ENCODE peak calls at places on chromosomes 6 and 20, in seven cellular contexts. X is MM.1S, T is lower lobe of right lung, W is right atrium auricular region, A is A549, B is heart left ventricle, D is heart right ventricle. M is an unnamed sample.

GRCh38 chr20:24150406-24150805 is 161.8 kb upstream of the GGTLC1 start:
- DNase-seq in X (no peak), T (no peak), W (peak; percentile 16), A (no peak), B (no peak), D (no peak), M (no peak)

GRCh38 chr6:38212579-38212978 is 393.1 kb downstream of the ZFAND3 start:
- DNase-seq in X (no peak), T (no peak), W (no peak), A (no peak), B (peak; percentile 13), D (peak; percentile 12), M (no peak)

GRCh38 chr6:20202070-20202658 is 10.1 kb downstream of the MBOAT1 start:
- DNase-seq in X (peak; percentile 84), T (no peak), W (no peak), A (peak; percentile 84), B (no peak), D (no peak), M (no peak)

GRCh38 chr6:90436403-90436802 is 139.8 kb upstream of the BACH2 start:
- DNase-seq in X (no peak), T (no peak), W (no peak), A (no peak), B (no peak), D (no peak), M (no peak)

GRCh38 chr20:49668181-49668877 is 45.3 kb downstream of the B4GALT5 start:
- DNase-seq in X (no peak), T (peak; percentile 66), W (no peak), A (no peak), B (peak; percentile 22), D (peak; percentile 30), M (no peak)

GRCh38 chr20:53737404-53738038 is 143.9 kb upstream of the ZNF217 start:
- DNase-seq in X (peak; percentile 10), T (no peak), W (no peak), A (no peak), B (no peak), D (no peak), M (no peak)

GRCh38 chr6:21742238-21742660 is 148.7 kb downstream of the SOX4 start:
- DNase-seq in X (no peak), T (no peak), W (no peak), A (peak; percentile 83), B (no peak), D (no peak), M (peak; percentile 50)

GRCh38 chr6:17226766-17227338 is 54.3 kb upstream of the RBM24 start:
- DNase-seq in X (no peak), T (no peak), W (no peak), A (no peak), B (no peak), D (no peak), M (no peak)

GRCh38 chr20:397432-398237 is 10.5 kb upstream of the RBCK1 start:
- DNase-seq in X (no peak), T (no peak), W (no peak), A (no peak), B (no peak), D (no peak), M (no peak)

GRCh38 chr20:46552460-46553420 is 2.3 kb upstream of the OCSTAMP start:
- DNase-seq in X (peak; percentile 92), T (no peak), W (no peak), A (no peak), B (no peak), D (no peak), M (no peak)

GRCh38 chr6:44309092-44309491 is 4.1 kb downstream of the AARS2 start:
- DNase-seq in X (no peak), T (no peak), W (no peak), A (no peak), B (peak; percentile 37), D (peak; percentile 65), M (no peak)

GRCh38 chr6:27138837-27139752 is 108.4 kb upstream of the PRSS16 start:
- DNase-seq in X (peak; percentile 92), T (peak; percentile 60), W (no peak), A (peak; percentile 84), B (peak; percentile 75), D (peak; percentile 73), M (peak; percentile 84)

GRCh38 chr6:6333498-6333897 is 13.0 kb upstream of the F13A1 start:
- DNase-seq in X (no peak), T (no peak), W (no peak), A (no peak), B (no peak), D (no peak), M (no peak)

GRCh38 chr6:109290143-109290931 is 91.9 kb downstream of the CD164 start:
- DNase-seq in X (no peak), T (no peak), W (no peak), A (no peak), B (no peak), D (no peak), M (no peak)

GRCh38 chr20:48026981-48027592 is 241.8 kb upstream of the SULF2 start:
- DNase-seq in X (no peak), T (no peak), W (no peak), A (no peak), B (no peak), D (no peak), M (no peak)

GRCh38 chr6:37314803-37315515 is 38.8 kb upstream of the RNF8 start:
- DNase-seq in X (peak; percentile 76), T (no peak), W (no peak), A (peak; percentile 38), B (peak; percentile 32), D (peak; percentile 23), M (peak; percentile 20)

GRCh38 chr6:64280569-64280968 is 645.0 kb downstream of the PHF3 start:
- DNase-seq in X (peak; percentile 20), T (no peak), W (no peak), A (peak; percentile 6), B (no peak), D (no peak), M (no peak)

GRCh38 chr20:1922786-1923185 is 27.6 kb downstream of the SIRPA start:
- DNase-seq in X (no peak), T (no peak), W (no peak), A (no peak), B (no peak), D (no peak), M (no peak)

GRCh38 chr20:38840053-38840893 is 34.8 kb downstream of the PPP1R16B start:
- DNase-seq in X (no peak), T (no peak), W (no peak), A (no peak), B (no peak), D (no peak), M (no peak)

GRCh38 chr20:51206032-51206662 is 183.2 kb upstream of the KCNG1 start:
- DNase-seq in X (no peak), T (no peak), W (no peak), A (no peak), B (no peak), D (no peak), M (no peak)

GRCh38 chr20:22789661-22790060 is 205.3 kb upstream of the FOXA2 start:
- DNase-seq in X (no peak), T (no peak), W (no peak), A (no peak), B (no peak), D (no peak), M (no peak)

GRCh38 chr6:20833881-20834515 is 299.7 kb downstream of the CDKAL1 start:
- DNase-seq in X (no peak), T (no peak), W (no peak), A (no peak), B (no peak), D (no peak), M (no peak)

GRCh38 chr6:12249516-12250394 is 40.4 kb upstream of the EDN1 start:
- DNase-seq in X (no peak), T (no peak), W (no peak), A (no peak), B (no peak), D (no peak), M (no peak)
- H3K4me3 ChIP-seq in X (no peak overlapping the region), T (no peak overlapping the region), W (no peak overlapping the region), A (no peak overlapping the region), B (no peak overlapping the region), D (no peak overlapping the region), M (no peak overlapping the region)

DNA sequence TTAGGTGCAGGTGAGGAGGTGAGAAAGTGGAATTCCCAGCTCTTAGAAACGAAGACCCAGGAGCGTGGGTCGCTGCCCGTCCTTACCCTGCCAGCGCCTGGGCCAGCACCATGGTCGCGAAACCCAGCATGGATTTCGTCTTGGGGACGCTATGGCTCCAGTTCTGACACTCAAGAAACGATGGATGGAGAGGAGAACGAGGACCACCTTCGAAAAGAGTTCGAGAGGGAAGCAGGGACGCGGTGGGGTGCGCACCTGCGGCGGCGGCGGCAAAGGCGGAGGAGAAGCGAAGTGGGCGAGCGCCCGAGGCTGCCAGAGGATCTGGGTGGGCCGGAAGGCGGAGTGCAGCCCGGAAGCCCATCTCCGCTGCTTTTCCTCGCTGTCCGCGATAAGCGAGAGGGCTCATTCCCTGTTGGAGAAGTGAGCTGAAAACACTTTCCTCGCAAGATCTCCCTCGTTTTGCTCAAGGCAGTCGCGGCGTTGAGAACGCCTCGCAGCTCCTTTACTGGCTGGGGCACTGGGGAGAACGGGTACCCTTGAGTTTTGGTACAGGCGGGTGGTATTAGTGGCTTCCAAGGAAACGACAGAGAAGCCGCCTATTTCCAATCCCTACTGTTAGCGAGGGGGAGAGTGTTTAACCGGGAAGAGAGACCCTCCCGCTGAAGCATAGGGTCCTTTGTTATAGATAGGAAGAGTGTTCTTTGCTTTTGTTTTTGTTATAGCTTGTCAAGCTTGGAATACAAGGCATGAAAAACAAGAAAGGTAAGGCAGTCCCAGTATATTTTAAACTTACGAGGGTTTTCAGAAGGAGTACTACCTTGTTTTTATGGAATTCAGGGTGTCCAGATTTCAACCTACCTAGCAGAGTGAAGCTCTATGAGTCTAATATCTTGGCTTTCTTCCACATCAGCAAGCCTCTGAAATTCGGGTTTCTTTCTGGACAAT is 109.5 kb downstream of the TRIM27 start:
- DNase-seq in X (no peak), T (no peak), W (no peak), A (no peak), B (no peak), D (no peak), M (no peak)
- H3K4me3 ChIP-seq in X (no peak overlapping the region), T (no peak overlapping the region), W (no peak overlapping the region), A (no peak overlapping the region), B (no peak overlapping the region), D (no peak overlapping the region), M (peak overlapping the region; percentile 43)

GRCh38 chr20:31515775-31516107 is 1.5 kb downstream of the HM13 start:
- DNase-seq in X (peak; percentile 85), T (no peak), W (no peak), A (no peak), B (no peak), D (no peak), M (no peak)

GRCh38 chr20:31516166-31516565 is 1.9 kb downstream of the HM13 start:
- DNase-seq in X (no peak), T (no peak), W (no peak), A (no peak), B (no peak), D (no peak), M (no peak)

GRCh38 chr20:31515072-31515774 is 981 bp downstream of the HM13 start:
- DNase-seq in X (no peak), T (no peak), W (no peak), A (no peak), B (no peak), D (no peak), M (no peak)

GRCh38 chr20:31517373-31517772 is 3.1 kb downstream of the HM13 start:
- DNase-seq in X (no peak), T (no peak), W (no peak), A (peak; percentile 76), B (peak; percentile 21), D (peak; percentile 19), M (no peak)

GRCh38 chr20:31516651-31517050 is 2.4 kb downstream of the HM13 start:
- DNase-seq in X (peak; percentile 79), T (no peak), W (no peak), A (no peak), B (no peak), D (no peak), M (no peak)
- H3K4me3 ChIP-seq in X (peak overlapping the region; percentile 95), T (peak overlapping the region; percentile 100), W (no peak overlapping the region), A (peak overlapping the region; percentile 14), B (peak overlapping the region; percentile 92), D (no peak overlapping the region), M (no peak overlapping the region)

GRCh38 chr6:15893556-15894253 is 230.9 kb upstream of the DTNBP1 start:
- DNase-seq in X (peak; percentile 45), T (no peak), W (no peak), A (peak; percentile 65), B (no peak), D (no peak), M (peak; percentile 70)
- H3K4me3 ChIP-seq in X (no peak overlapping the region), T (no peak overlapping the region), W (no peak overlapping the region), A (no peak overlapping the region), B (no peak overlapping the region), D (no peak overlapping the region), M (no peak overlapping the region)